ENCODE peak calls at places on chromosomes 11 and 22, in eight cellular contexts. X, C, B, G, R, W, I and F are unnamed samples.

GRCh38 chr11:118055966-118056365 is 20.9 kb upstream of the TMPRSS4 start:
- DNase-seq in X (no peak), C (no peak), B (no peak), G (no peak), R (no peak), W (no peak), I (no peak), F (no peak)

GRCh38 chr22:49036513-49036912 is 791.2 kb downstream of the BRD1 start:
- DNase-seq in X (no peak), C (no peak), B (no peak), G (no peak), R (no peak), W (no peak), I (no peak), F (no peak)

GRCh38 chr11:75668508-75669297 is at the start of gene MAP6:
- DNase-seq in X (peak; percentile 34), C (no peak), B (peak; percentile 55), G (peak; percentile 63), R (no peak), W (no peak), I (peak; percentile 55), F (no peak)

GRCh38 chr11:44286268-44286880 is 23.6 kb downstream of the ALX4 start:
- DNase-seq in X (peak; percentile 86), C (peak; percentile 45), B (no peak), G (peak; percentile 12), R (no peak), W (peak; percentile 27), I (peak; percentile 82), F (peak; percentile 69)

GRCh38 chr22:42635531-42635930 is 4.9 kb downstream of the ATP5MGL start:
- DNase-seq in X (no peak), C (no peak), B (no peak), G (no peak), R (no peak), W (no peak), I (no peak), F (peak; percentile 94)

GRCh38 chr11:923691-924405 is 1.8 kb upstream of the AP2A2 start:
- DNase-seq in X (no peak), C (no peak), B (no peak), G (no peak), R (no peak), W (no peak), I (no peak), F (no peak)

GRCh38 chr11:31959711-31960110 is 131.2 kb upstream of the RCN1 start:
- DNase-seq in X (no peak), C (no peak), B (no peak), G (no peak), R (no peak), W (no peak), I (no peak), F (peak; percentile 63)

GRCh38 chr11:55994525-55994924 is at the start of gene OR5F1:
- DNase-seq in X (no peak), C (no peak), B (no peak), G (no peak), R (no peak), W (no peak), I (no peak), F (no peak)

GRCh38 chr11:9160166-9160565 is 68.8 kb upstream of the SCUBE2 start:
- DNase-seq in X (no peak), C (no peak), B (no peak), G (no peak), R (no peak), W (no peak), I (no peak), F (no peak)

GRCh38 chr11:75563978-75564552 is 2.0 kb downstream of the SERPINH1 start:
- DNase-seq in X (no peak), C (no peak), B (no peak), G (no peak), R (peak; percentile 65), W (no peak), I (no peak), F (peak; percentile 64)

GRCh38 chr11:72773696-72774095 is 20.2 kb downstream of the STARD10 start:
- DNase-seq in X (no peak), C (no peak), B (no peak), G (no peak), R (no peak), W (no peak), I (no peak), F (no peak)

GRCh38 chr22:46770726-46771125 is 8.3 kb downstream of the TBC1D22A start:
- DNase-seq in X (peak; percentile 59), C (no peak), B (no peak), G (no peak), R (no peak), W (no peak), I (peak; percentile 49), F (no peak)

GRCh38 chr11:13215157-13215556 is 62.4 kb upstream of the BMAL1 start:
- DNase-seq in X (no peak), C (no peak), B (no peak), G (no peak), R (no peak), W (no peak), I (no peak), F (peak; percentile 75)

GRCh38 chr11:117468888-117469287 is 141.2 kb downstream of the CEP164 start:
- DNase-seq in X (no peak), C (no peak), B (no peak), G (no peak), R (no peak), W (no peak), I (no peak), F (no peak)

GRCh38 chr22:42365942-42366660 is 66.1 kb downstream of the NFAM1 start:
- DNase-seq in X (no peak), C (no peak), B (no peak), G (peak; percentile 32), R (no peak), W (no peak), I (no peak), F (no peak)

GRCh38 chr11:47261291-47261800 is 3.5 kb downstream of the NR1H3 start:
- DNase-seq in X (no peak), C (no peak), B (no peak), G (no peak), R (no peak), W (no peak), I (no peak), F (no peak)

GRCh38 chr11:2093575-2094353 is 45.4 kb downstream of the IGF2 start:
- DNase-seq in X (no peak), C (no peak), B (no peak), G (peak; percentile 38), R (no peak), W (no peak), I (no peak), F (peak; percentile 91)

GRCh38 chr11:65767406-65767805 is 13.4 kb downstream of the AP5B1 start:
- DNase-seq in X (no peak), C (no peak), B (no peak), G (no peak), R (no peak), W (no peak), I (no peak), F (peak; percentile 78)

GRCh38 chr22:42500164-42500835 is 19.3 kb downstream of the RRP7A start:
- DNase-seq in X (peak; percentile 100), C (peak; percentile 82), B (peak; percentile 75), G (no peak), R (peak; percentile 9), W (peak; percentile 71), I (peak; percentile 100), F (peak; percentile 71)

GRCh38 chr11:69471329-69472052 is 10.0 kb upstream of the LINC01488 start:
- DNase-seq in X (no peak), C (no peak), B (no peak), G (no peak), R (no peak), W (no peak), I (no peak), F (no peak)

GRCh38 chr11:2289350-2289749 is 12.4 kb downstream of the C11orf21 start:
- DNase-seq in X (no peak), C (peak; percentile 6), B (no peak), G (no peak), R (no peak), W (no peak), I (no peak), F (no peak)

GRCh38 chr11:71449596-71449995 is 1.4 kb upstream of the DHCR7 start:
- DNase-seq in X (no peak), C (peak; percentile 12), B (no peak), G (no peak), R (no peak), W (no peak), I (no peak), F (no peak)